ENCODE peak calls at places on chromosomes 3 and 15, in four cellular contexts. I, V, N and O are unnamed samples.
A peak's percentile ranks its signal among the peaks of the same experiment; 100 is the strongest.

GRCh38 chr15:60970246-60971170 is 258.6 kb downstream of the RORA start:
- DNase-seq in N (no peak), I (no peak), V (no peak), O (no peak)

GRCh38 chr3:64696896-64697295 is 9.1 kb upstream of the ADAMTS9 start:
- DNase-seq in V (no peak), I (no peak), N (no peak), O (no peak)

GRCh38 chr3:76646921-76647562 is 392.9 kb upstream of the ROBO2 start:
- DNase-seq in I (no peak), N (no peak), V (peak; percentile 14), O (peak; percentile 79)

GRCh38 chr3:135655328-135655727 is 310.2 kb upstream of the PPP2R3A start:
- DNase-seq in N (no peak), I (no peak), V (no peak), O (no peak)

GRCh38 chr15:58770519-58770856 is 614 bp upstream of the MINDY2 start:
- DNase-seq in N (no peak), V (no peak), I (no peak), O (no peak)

GRCh38 chr3:6734395-6734746 is 126.5 kb upstream of the GRM7 start:
- DNase-seq in N (no peak), V (no peak), I (no peak), O (no peak)

GRCh38 chr15:51775967-51776816 is 24.8 kb downstream of the TMOD2 start:
- DNase-seq in V (peak; percentile 58), N (peak; percentile 61), I (peak; percentile 47), O (peak; percentile 73)

GRCh38 chr3:101888653-101889052 is 39.3 kb downstream of the NFKBIZ start:
- DNase-seq in N (no peak), V (no peak), I (no peak), O (no peak)

GRCh38 chr3:192930585-192930984 is 12.9 kb upstream of the MB21D2 start:
- DNase-seq in V (no peak), N (no peak), I (no peak), O (no peak)

GRCh38 chr3:126971891-126972351 is 11.0 kb upstream of the PLXNA1 start:
- DNase-seq in I (no peak), V (no peak), N (peak; percentile 83), O (peak; percentile 38)

GRCh38 chr15:37893309-37893708 is 41.1 kb upstream of the TMCO5A start:
- DNase-seq in V (no peak), I (no peak), N (no peak), O (no peak)

GRCh38 chr3:177673105-177673804 is 476.0 kb upstream of the TBL1XR1 start:
- DNase-seq in N (no peak), V (no peak), I (no peak), O (no peak)
- TF ChIP-seq FOXJ3 in N (no peak), V (no peak), I (no peak), O (no peak)

GRCh38 chr3:181696641-181697230 is 15.0 kb upstream of the SOX2 start:
- DNase-seq in V (no peak), N (no peak), I (no peak), O (no peak)

GRCh38 chr3:181692850-181693154 is 18.9 kb upstream of the SOX2 start:
- DNase-seq in V (no peak), N (no peak), I (no peak), O (no peak)

GRCh38 chr3:181693280-181693679 is 18.4 kb upstream of the SOX2 start:
- DNase-seq in N (no peak), V (no peak), I (no peak), O (no peak)

GRCh38 chr3:181695661-181696491 is 15.8 kb upstream of the SOX2 start:
- DNase-seq in I (no peak), V (no peak), N (no peak), O (no peak)

DNA sequence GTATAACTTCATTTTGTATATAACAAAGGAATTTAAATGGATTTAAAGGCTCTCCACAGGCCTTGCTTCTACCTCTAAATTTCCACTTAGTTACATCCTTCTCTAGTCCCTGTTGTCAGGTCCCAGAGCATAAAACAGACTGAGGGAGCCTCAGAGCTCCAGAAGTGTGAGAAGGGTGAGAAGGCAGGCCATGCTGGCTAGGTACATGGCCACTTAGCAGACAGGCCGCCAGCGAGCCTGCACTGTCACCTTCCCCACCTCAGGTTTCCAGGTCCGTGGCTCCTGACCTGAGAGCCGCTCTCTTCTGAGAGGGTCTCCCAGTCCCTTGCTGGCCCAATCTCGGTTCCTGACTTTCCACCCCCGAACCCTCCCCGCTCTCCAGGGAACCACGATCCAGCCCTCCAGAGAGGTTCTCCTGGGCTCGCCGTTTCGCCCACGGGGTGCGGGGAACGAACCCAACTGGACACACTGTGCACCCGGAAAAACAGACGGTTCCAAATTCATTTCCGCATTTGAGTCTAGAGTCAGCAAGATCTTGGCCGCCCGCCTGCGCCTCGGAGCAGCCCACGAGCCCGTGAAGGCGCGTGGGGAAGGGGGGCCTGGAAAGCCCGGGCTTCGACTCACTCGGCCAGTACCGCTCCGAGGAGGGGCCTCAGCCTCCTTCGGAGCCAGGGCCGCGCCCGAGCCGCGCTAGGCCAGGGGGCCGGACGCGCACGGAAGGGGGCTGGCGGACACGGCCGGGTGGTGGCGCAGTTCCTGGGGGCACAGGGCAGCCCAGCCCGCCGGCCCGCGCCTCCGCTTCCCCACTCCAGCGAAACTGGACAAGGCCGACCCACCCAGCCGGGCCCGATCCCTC is 16.7 kb upstream of the SOX2 start:
- DNase-seq in N (no peak), V (no peak), I (no peak), O (peak; percentile 80)
- TF ChIP-seq USF2 in N (no peak), V (no peak), I (no peak), O (no peak)

GRCh38 chr3:154933581-154933980 is 146.5 kb upstream of the MME start:
- DNase-seq in V (no peak), I (no peak), N (no peak), O (no peak)
- TF ChIP-seq FOXJ3 in V (no peak), I (no peak), N (no peak), O (no peak)

GRCh38 chr3:113038326-113038725 is 47.5 kb downstream of the GTPBP8 start:
- DNase-seq in V (no peak), N (no peak), I (no peak), O (no peak)

GRCh38 chr3:113034011-113034410 is 43.2 kb downstream of the GTPBP8 start:
- DNase-seq in N (no peak), V (no peak), I (no peak), O (no peak)

GRCh38 chr3:113039546-113039945 is 48.8 kb downstream of the GTPBP8 start:
- DNase-seq in N (no peak), V (no peak), I (no peak), O (no peak)

GRCh38 chr3:113040231-113040630 is 49.4 kb downstream of the GTPBP8 start:
- DNase-seq in N (no peak), I (no peak), V (no peak), O (no peak)

GRCh38 chr3:113035387-113035982 is 44.7 kb downstream of the GTPBP8 start:
- DNase-seq in V (peak; percentile 49), I (peak; percentile 53), N (peak; percentile 69), O (peak; percentile 33)
- TF ChIP-seq USF2 in V (no peak), I (no peak), N (no peak), O (no peak)

DNA sequence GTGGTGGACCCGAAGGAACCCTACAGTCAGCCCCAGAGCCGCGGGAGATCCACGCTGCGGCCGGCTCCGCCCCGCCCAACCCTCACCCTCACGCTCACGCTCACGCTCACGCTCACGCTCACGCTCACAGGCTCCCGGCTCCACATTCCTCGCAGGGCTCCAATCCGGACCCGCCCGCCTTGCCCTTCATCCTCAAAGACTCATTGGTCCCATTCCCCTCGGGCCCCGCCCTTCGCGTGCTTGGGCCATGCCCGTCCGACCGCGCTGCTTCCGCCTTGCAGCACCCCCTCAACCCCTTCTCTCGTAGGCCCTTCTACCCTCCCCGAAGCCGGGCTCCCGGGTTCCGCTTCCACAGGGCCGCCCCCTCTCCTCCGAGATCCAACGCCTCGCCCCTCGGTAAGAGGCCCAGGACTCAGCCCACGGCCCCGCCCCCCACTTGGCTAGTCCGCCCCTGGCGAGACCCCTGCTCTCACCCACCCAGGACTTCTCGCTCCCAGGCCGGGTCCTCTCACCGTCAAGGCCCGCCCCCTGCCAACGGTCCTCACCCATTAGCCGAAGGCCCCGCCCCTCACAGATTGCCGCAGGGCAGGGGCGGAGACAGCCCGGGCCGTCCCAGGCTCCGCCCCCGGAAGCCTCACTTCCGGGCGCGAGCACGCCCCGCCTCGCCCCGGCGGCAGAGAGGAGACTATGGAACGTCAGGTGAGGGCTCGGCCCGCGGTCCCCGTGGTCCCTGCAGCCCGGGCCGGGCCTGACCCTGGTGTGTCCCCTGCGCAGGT is at the start of gene APEH:
- DNase-seq in N (peak; percentile 99), I (peak; percentile 93), V (peak; percentile 96), O (peak; percentile 98)
- TF ChIP-seq FOXJ3 in N (no peak), I (no peak), V (no peak), O (no peak)

GRCh38 chr3:170179444-170179843 is 2.1 kb downstream of the PHC3 start:
- DNase-seq in I (no peak), N (no peak), V (no peak), O (no peak)

GRCh38 chr3:170180952-170181876 is at the start of gene PHC3:
- DNase-seq in V (peak; percentile 87), I (peak; percentile 98), N (peak; percentile 99), O (peak; percentile 94)

GRCh38 chr3:170180107-170180951 is 1.2 kb downstream of the PHC3 start:
- DNase-seq in V (no peak), I (no peak), N (no peak), O (no peak)

DNA sequence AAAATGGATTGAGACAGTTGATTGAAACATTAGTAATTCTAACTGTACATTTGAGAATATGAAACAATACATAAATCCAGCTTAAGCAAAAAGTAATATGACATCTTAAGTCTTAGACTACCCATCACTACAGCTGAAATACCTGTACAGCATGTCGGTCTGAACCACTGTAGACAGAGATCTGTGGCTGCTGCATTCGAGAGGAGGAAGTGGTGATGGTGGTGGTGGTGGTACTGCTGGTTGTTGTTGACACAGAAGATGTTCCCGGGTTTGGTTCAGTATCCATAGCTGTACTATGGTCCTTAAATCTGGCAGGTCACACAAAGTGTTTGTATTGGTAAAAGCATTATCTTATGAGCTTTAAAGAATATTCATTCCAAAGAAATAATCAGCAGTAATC is 2.9 kb downstream of the PHC3 start:
- DNase-seq in V (no peak), I (no peak), N (no peak), O (no peak)
- TF ChIP-seq USF2 in V (no peak), I (no peak), N (no peak), O (no peak)

DNA sequence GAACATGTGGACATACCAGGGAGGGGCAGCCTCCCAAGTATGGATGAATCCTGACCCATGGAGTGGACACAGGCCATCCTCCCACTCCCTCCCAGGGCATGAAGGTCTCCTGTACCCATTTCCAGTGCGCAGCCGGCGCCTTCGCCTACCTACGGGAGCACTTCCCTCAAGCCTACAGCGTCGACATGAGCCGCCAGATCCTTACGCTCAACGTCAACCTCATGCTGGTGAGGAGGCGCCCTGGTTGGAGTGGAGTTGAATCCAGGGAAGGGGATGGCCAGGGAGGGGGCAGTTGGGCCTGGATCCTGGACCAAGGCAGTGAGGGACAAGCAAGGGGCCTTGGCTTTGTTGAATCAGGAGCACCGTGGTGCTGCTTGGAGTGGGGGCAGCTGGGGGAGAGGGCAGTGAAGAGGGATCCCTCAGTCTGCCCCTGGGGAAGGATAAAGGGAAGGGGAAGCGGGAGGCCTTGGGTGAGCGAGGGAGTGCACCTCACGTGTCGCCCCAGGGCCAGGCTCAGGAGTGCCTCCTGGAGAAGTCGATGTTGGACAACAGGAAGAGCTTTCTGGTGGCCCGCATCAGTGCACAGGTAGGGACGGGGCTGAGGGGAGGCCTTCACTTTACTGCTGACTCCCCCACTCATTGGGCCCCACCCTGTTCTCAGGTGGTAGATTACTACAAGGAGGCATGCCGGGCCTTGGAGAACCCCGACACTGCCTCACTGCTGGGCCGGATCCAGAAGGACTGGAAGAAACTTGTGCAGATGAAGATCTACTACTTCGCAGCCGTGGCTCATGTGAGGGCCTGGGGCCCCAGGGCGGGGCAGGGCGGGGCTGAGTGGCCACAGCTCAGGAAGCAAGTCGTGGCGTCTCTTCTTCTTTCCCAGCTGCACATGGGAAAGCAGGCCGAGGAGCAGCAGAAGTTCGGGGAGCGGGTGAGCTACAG is 25.3 kb downstream of the PTPN23 start:
- DNase-seq in I (peak; percentile 91), N (no peak), V (no peak), O (no peak)
- TF ChIP-seq FOXJ3 in I (no peak), N (no peak), V (no peak), O (no peak)